ENCODE peak calls at places on chromosome 20, in four cellular contexts. U is GM18507, C is Ammon's horn, K is esophagus squamous epithelium. Y is an unnamed sample.

GRCh38 chr20:17995967-17996819 is 27.4 kb downstream of the MGME1 start:
- DNase-seq in K (no peak), C (peak; percentile 65), U (no peak), Y (no peak)

GRCh38 chr20:49989234-49990065 is 6.7 kb downstream of the SNAI1 start:
- DNase-seq in U (no peak), K (no peak), C (no peak), Y (no peak)

GRCh38 chr20:32749914-32750637 is 6.8 kb upstream of the COMMD7 start:
- DNase-seq in U (no peak), C (no peak), K (no peak), Y (no peak)

GRCh38 chr20:60138263-60139127 is 180.3 kb downstream of the CDH26 start:
- DNase-seq in K (no peak), C (peak; percentile 21), U (no peak), Y (no peak)

GRCh38 chr20:30286157-30286556 is 971.3 kb upstream of the DEFB115 start:
- DNase-seq in C (no peak), U (no peak), K (no peak), Y (no peak)

GRCh38 chr20:56689318-56689717 is 60.2 kb downstream of the TFAP2C start:
- DNase-seq in C (no peak), U (no peak), K (no peak), Y (no peak)

GRCh38 chr20:48789781-48790544 is 37.8 kb downstream of the PREX1 start:
- DNase-seq in U (no peak), K (no peak), C (no peak), Y (no peak)

GRCh38 chr20:57891067-57891466 is 181.3 kb upstream of the PMEPA1 start:
- DNase-seq in K (no peak), U (no peak), C (no peak), Y (no peak)

GRCh38 chr20:16369441-16369840 is 203.8 kb downstream of the KIF16B start:
- DNase-seq in K (no peak), U (no peak), C (no peak), Y (no peak)

GRCh38 chr20:23782366-23782983 is 31.7 kb upstream of the CST1 start:
- DNase-seq in K (no peak), U (no peak), C (peak; percentile 23), Y (no peak)

GRCh38 chr20:56865055-56865454 is 235.9 kb downstream of the TFAP2C start:
- DNase-seq in C (peak; percentile 17), U (no peak), K (no peak), Y (no peak)

GRCh38 chr20:17629678-17630089 is 52.4 kb downstream of the RRBP1 start:
- DNase-seq in K (no peak), U (no peak), C (no peak), Y (no peak)

GRCh38 chr20:60895363-60896079 is 356.5 kb upstream of the CDH4 start:
- DNase-seq in K (no peak), U (no peak), C (no peak), Y (no peak)

GRCh38 chr20:5024982-5025381 is 23.7 kb upstream of the SLC23A2 start:
- DNase-seq in U (no peak), C (peak; percentile 18), K (no peak), Y (no peak)

GRCh38 chr20:52572687-52573086 is 381.1 kb upstream of the ZFP64 start:
- DNase-seq in K (no peak), U (no peak), C (no peak), Y (no peak)

GRCh38 chr20:2507875-2508630 is 662 bp downstream of the ZNF343 start:
- DNase-seq in K (no peak), C (no peak), U (no peak), Y (no peak)

GRCh38 chr20:58719258-58719657 is 26.7 kb downstream of the NPEPL1 start:
- DNase-seq in U (no peak), K (no peak), C (no peak), Y (no peak)

GRCh38 chr20:13333036-13333435 is 112.0 kb downstream of the ISM1 start:
- DNase-seq in K (no peak), U (no peak), C (no peak), Y (no peak)